ENCODE peak calls at places on chromosome 6, in seven cellular contexts. U is transverse colon, L is GM12878, P is A549, G is SK-N-SH, J is K562, Y is esophagus muscularis mucosa. B is an unnamed sample.

GRCh38 chr6:13159295-13159694 is 169.0 kb downstream of the TBC1D7 start:
- DNase-seq in J (no peak), Y (no peak), L (no peak), G (no peak), P (no peak), U (no peak), B (no peak)

GRCh38 chr6:81450180-81450579 is 302.3 kb downstream of the TENT5A start:
- DNase-seq in G (peak; percentile 18), Y (no peak), L (no peak), P (no peak), J (no peak), U (peak; percentile 24), B (no peak)

GRCh38 chr6:73728548-73729205 is 32.7 kb downstream of the CD109 start:
- DNase-seq in J (no peak), U (no peak), L (peak; percentile 31), Y (no peak), P (no peak), G (no peak), B (no peak)

GRCh38 chr6:51675551-51676275 is 411.7 kb downstream of the PKHD1 start:
- DNase-seq in Y (no peak), G (peak; percentile 60), L (no peak), U (no peak), P (no peak), J (no peak), B (no peak)

GRCh38 chr6:8279094-8279805 is 156.1 kb downstream of the SLC35B3 start:
- DNase-seq in G (peak; percentile 76), L (no peak), Y (no peak), J (no peak), U (no peak), P (no peak), B (no peak)

GRCh38 chr6:115396112-115396906 is 664.4 kb downstream of the FRK start:
- DNase-seq in P (no peak), J (no peak), L (no peak), G (no peak), Y (no peak), U (no peak), B (no peak)

GRCh38 chr6:100300221-100300736 is 164.4 kb downstream of the SIM1 start:
- DNase-seq in Y (no peak), G (no peak), L (no peak), J (no peak), P (peak; percentile 59), U (no peak), B (no peak)

GRCh38 chr6:107666084-107666981 is 157.8 kb downstream of the SCML4 start:
- DNase-seq in L (no peak), J (no peak), P (no peak), U (no peak), G (no peak), Y (no peak), B (no peak)

DNA sequence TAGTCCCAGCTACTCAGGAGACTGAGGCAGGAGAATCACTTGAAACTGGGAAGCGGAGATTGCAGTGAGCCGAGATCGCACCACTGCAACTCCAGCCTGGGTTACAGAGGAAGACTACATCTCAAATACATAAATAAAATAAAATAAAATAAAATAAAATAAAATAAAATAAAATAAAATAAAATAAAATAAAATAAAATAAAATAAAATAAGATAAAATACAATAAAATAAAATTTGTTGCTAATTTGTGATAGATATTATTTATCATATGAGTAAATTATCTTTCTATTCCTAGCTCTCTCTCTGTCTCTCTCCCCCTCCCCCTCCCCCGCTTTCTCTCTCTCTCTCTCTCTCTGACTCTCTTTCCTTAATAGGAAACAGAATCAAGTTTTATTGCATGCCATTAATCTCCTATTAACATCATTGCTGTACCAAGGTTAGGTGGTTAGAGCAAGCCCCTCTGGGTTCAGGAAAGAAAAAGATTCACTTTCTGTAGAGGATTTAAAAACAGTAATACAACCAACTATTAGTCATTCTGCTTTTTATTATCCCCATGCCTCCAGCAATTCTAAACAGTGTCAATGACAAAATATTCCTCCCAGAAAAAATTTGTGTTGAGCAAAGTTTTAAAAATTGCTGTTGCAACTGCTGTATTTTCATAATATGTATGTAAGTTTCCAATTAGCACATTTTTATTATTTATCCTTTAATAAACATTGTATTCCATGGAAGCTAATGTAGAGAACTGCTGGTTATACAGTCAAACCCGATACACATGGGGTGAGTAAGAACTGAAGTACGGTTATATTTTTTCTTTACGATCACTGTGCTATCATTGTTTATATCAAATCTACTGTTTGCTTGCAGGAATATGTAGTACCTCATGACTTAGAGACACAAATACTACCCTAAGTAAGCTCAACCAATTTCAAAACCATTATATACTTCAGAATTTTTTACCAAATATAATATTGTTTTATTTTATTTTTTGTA is 22.1 kb downstream of the BMP5 start:
- DNase-seq in Y (no peak), U (no peak), G (no peak), J (no peak), L (no peak), P (no peak), B (no peak)
- H3K27ac ChIP-seq in Y (no peak overlapping the region), U (no peak overlapping the region), G (no peak overlapping the region), J (no peak overlapping the region), L (no peak overlapping the region), P (no peak overlapping the region), B (no peak overlapping the region)

DNA sequence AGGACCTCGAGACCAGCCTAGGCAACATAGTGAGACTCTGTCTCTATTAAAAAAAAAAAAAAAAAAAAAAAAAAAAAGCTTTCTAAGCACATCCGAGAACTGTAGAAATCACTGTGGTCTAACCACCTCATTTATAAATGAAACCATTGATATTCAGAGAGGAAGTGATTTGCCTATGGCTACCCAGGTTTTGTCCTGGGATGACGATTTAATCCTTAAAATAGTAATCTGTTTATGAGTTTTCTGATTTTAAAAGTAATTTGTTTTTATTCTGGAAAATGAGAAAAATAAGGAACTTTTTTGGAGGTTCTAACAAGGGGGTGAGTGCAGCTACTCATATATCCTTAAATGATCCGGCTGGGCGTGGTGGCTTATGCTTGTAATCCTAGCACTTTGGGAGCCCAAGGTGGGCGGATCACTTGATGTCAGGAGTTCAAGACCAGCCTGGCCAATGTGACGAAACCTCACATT is 6.5 kb upstream of the BTN3A2 start:
- DNase-seq in P (no peak), G (no peak), Y (no peak), L (peak; percentile 62), J (no peak), U (no peak), B (no peak)
- H3K4me1 ChIP-seq in P (peaks cover 8% of the 10 kb centered on the region), G (no peaks in the 10 kb centered on the region), Y (no peaks in the 10 kb centered on the region), L (peaks cover 24% of the 10 kb centered on the region), J (peaks cover 24% of the 10 kb centered on the region), U (no peaks in the 10 kb centered on the region), B (no peaks in the 10 kb centered on the region)

GRCh38 chr6:41734666-41735426 is 562 bp downstream of the TFEB start:
- DNase-seq in G (peak; percentile 87), J (peak; percentile 77), L (no peak), P (peak; percentile 69), U (peak; percentile 86), Y (peak; percentile 95), B (peak; percentile 72)

GRCh38 chr6:41736800-41737555 is 1.6 kb upstream of the TFEB start:
- DNase-seq in J (no peak), U (no peak), G (no peak), L (no peak), P (no peak), Y (no peak), B (no peak)

GRCh38 chr6:41733707-41734665 is 1.4 kb downstream of the TFEB start:
- DNase-seq in J (peak; percentile 65), G (peak; percentile 93), U (peak; percentile 82), Y (no peak), P (peak; percentile 85), L (peak; percentile 63), B (peak; percentile 47)

GRCh38 chr6:41736207-41736710 is 851 bp upstream of the TFEB start:
- DNase-seq in U (no peak), P (no peak), L (no peak), Y (no peak), J (peak; percentile 46), G (no peak), B (no peak)

GRCh38 chr6:41735427-41736206 is at the start of gene TFEB:
- DNase-seq in P (peak; percentile 77), Y (peak; percentile 97), G (peak; percentile 96), J (peak; percentile 95), U (peak; percentile 96), L (no peak), B (peak; percentile 92)
- TF ChIP-seq EP300 in P (no peak), Y (no peak), G (no peak), J (peak; percentile 24), U (no peak), L (no peak), B (no peak)

GRCh38 chr6:149061933-149062332 is 255.6 kb upstream of the TAB2 start:
- DNase-seq in L (no peak), J (no peak), U (no peak), G (no peak), P (no peak), Y (no peak), B (no peak)

GRCh38 chr6:149064026-149065017 is 253.2 kb upstream of the TAB2 start:
- DNase-seq in U (no peak), G (no peak), P (no peak), Y (no peak), L (no peak), J (no peak), B (no peak)

GRCh38 chr6:149062653-149063348 is 254.7 kb upstream of the TAB2 start:
- DNase-seq in L (no peak), U (no peak), P (no peak), G (no peak), J (no peak), Y (no peak), B (no peak)

GRCh38 chr6:149060985-149061760 is 256.3 kb upstream of the TAB2 start:
- DNase-seq in P (no peak), J (no peak), L (no peak), Y (no peak), U (peak; percentile 71), G (peak; percentile 43), B (no peak)

DNA sequence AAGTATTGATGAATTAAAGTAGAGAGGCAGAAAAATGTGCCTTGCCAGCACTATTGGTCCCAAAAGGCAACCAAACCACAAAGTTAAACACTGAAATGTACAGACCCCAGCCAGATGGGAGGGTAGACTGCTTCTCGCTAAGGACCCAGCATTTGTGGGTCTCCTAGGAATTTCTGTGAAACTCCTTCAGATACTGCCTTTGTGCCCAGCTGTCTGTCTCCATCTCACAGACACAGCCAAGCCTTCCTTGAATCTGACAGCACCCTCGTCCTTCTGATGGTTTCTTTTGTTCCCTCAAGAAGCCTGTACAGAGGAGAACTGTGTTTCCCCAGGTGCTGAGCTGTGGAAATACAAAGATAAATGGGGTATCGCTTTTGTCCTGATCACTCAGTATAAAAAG is 254.1 kb upstream of the TAB2 start:
- DNase-seq in J (no peak), U (no peak), Y (no peak), L (no peak), P (no peak), G (no peak), B (no peak)
- H3K27ac ChIP-seq in J (no peak overlapping the region), U (no peak overlapping the region), Y (no peak overlapping the region), L (peak overlapping the region; percentile 0), P (peak overlapping the region; percentile 53), G (no peak overlapping the region), B (peak overlapping the region; percentile 53)

GRCh38 chr6:35489066-35489465 is 7.8 kb downstream of the TEAD3 start:
- DNase-seq in G (no peak), U (no peak), L (no peak), P (no peak), Y (no peak), J (no peak), B (no peak)
- H3K4me1 ChIP-seq in G (peaks cover 42% of the 10 kb centered on the region), U (peaks cover 63% of the 10 kb centered on the region), L (peaks cover 4% of the 10 kb centered on the region), P (peaks cover 25% of the 10 kb centered on the region), Y (peaks cover 87% of the 10 kb centered on the region), J (peaks cover 58% of the 10 kb centered on the region), B (peaks cover 81% of the 10 kb centered on the region)